ENCODE peak calls at places on chromosomes 16 and 17, in seven cellular contexts. W is AG08395, L is SK-MEL-5, S is NCI-H460, N is H54, O is amniotic stem cell, Y is fibroblast of lung. B is an unnamed sample.

GRCh38 chr17:41516147-41516827 is 2.4 kb downstream of the KRT15 start:
- DNase-seq in W (no peak), L (no peak), N (no peak), Y (no peak), S (no peak), O (no peak), B (no peak)

GRCh38 chr16:24645739-24646645 is 83.5 kb upstream of the TNRC6A start:
- DNase-seq in Y (peak), O (peak), N (peak), S (peak), L (peak), W (peak), B (peak)

GRCh38 chr17:81210868-81211267 is 11.9 kb downstream of the CEP131 start:
- DNase-seq in L (no peak), N (no peak), W (no peak), S (no peak), O (no peak), Y (no peak), B (no peak)

GRCh38 chr16:11614587-11615175 is 28.0 kb upstream of the LITAF start:
- DNase-seq in N (no peak), Y (no peak), W (no peak), L (no peak), S (no peak), O (no peak), B (no peak)

GRCh38 chr16:2205967-2206313 is 686 bp downstream of the MLST8 start:
- DNase-seq in S (no peak), W (no peak), O (no peak), N (no peak), L (no peak), Y (no peak), B (no peak)

GRCh38 chr16:53094013-53094630 is 39.3 kb downstream of the CHD9 start:
- DNase-seq in Y (no peak), N (peak), O (no peak), S (no peak), W (no peak), L (no peak), B (no peak)

GRCh38 chr17:63826468-63827001 is 696 bp upstream of the PSMC5 start:
- DNase-seq in L (peak), S (no peak), O (no peak), Y (no peak), N (no peak), W (peak), B (peak)

GRCh38 chr16:3807425-3808123 is 72.9 kb downstream of the CREBBP start:
- DNase-seq in W (no peak), Y (no peak), N (no peak), O (no peak), L (no peak), S (no peak), B (no peak)

GRCh38 chr17:74282587-74283370 is 8.7 kb downstream of the DNAI2 start:
- DNase-seq in W (no peak), Y (no peak), O (no peak), L (peak), S (no peak), N (no peak), B (no peak)

GRCh38 chr16:24535827-24536226 is 3.5 kb upstream of the RBBP6 start:
- DNase-seq in L (peak), N (no peak), O (no peak), W (no peak), S (no peak), Y (no peak), B (no peak)

GRCh38 chr17:18235743-18236256 is 10.4 kb downstream of the LLGL1 start:
- DNase-seq in L (no peak), O (peak), S (no peak), N (peak), W (peak), Y (peak), B (peak)

GRCh38 chr17:12853921-12854320 is 64.6 kb downstream of the ARHGAP44 start:
- DNase-seq in N (no peak), L (no peak), W (no peak), O (no peak), S (no peak), Y (no peak), B (no peak)

GRCh38 chr17:61306003-61306402 is 93.6 kb upstream of the TBX2 start:
- DNase-seq in S (no peak), W (no peak), N (no peak), O (no peak), Y (no peak), L (no peak), B (no peak)

GRCh38 chr16:66662445-66663194 is 33.9 kb downstream of the CMTM4 start:
- DNase-seq in Y (peak), S (peak), L (peak), N (peak), W (peak), O (no peak), B (peak)

GRCh38 chr16:69105501-69106361 is at the start of gene HAS3:
- DNase-seq in S (no peak), O (no peak), Y (peak), W (peak), L (peak), N (peak), B (peak)

GRCh38 chr16:77169650-77170236 is 21.2 kb upstream of the MON1B start:
- DNase-seq in N (no peak), O (no peak), Y (peak), L (peak), S (peak), W (peak), B (peak)

GRCh38 chr16:58451945-58452401 is 48.0 kb upstream of the NDRG4 start:
- DNase-seq in L (no peak), W (peak), N (no peak), O (no peak), S (no peak), Y (peak), B (peak)

GRCh38 chr16:84267380-84267779 is 27.3 kb upstream of the WFDC1 start:
- DNase-seq in W (no peak), O (no peak), L (no peak), Y (no peak), S (no peak), N (no peak), B (no peak)

GRCh38 chr17:6021011-6021400 is 49.2 kb upstream of the WSCD1 start:
- DNase-seq in N (no peak), O (no peak), L (no peak), W (no peak), S (no peak), Y (no peak), B (peak)

GRCh38 chr16:30697264-30698138 is 1.5 kb upstream of the SRCAP start:
- DNase-seq in L (no peak), N (peak), O (peak), S (no peak), Y (no peak), W (peak), B (no peak)

GRCh38 chr17:4230142-4230541 is 33.6 kb downstream of the ANKFY1 start:
- DNase-seq in S (peak), O (peak), N (peak), W (peak), Y (peak), L (peak), B (peak)

GRCh38 chr17:65198653-65199382 is 61.6 kb downstream of the RGS9 start:
- DNase-seq in W (peak), N (peak), S (peak), L (peak), O (no peak), Y (peak), B (peak)

GRCh38 chr17:44284024-44284400 is 16.1 kb upstream of the SLC4A1 start:
- DNase-seq in O (no peak), W (no peak), L (no peak), N (no peak), Y (no peak), S (no peak), B (no peak)

GRCh38 chr17:34434065-34434464 is 71.0 kb upstream of the CCL1 start:
- DNase-seq in O (no peak), N (no peak), W (no peak), S (no peak), L (no peak), Y (no peak), B (no peak)